ENCODE peak calls at places on chromosomes 2 and 18, in eight cellular contexts. One of them, this sample, is unnamed. For H3K36me3, the result is how much of the 10 kb centered on the place peaks cover.

GRCh38 chr2:197163755-197164753 is 146.5 kb downstream of the ANKRD44 start:
- DNase-seq in Peyer's patch: no peak
- DNase-seq in naive thymus-derived CD4-positive, alpha-beta T cell: no peak
- DNase-seq in HepG2: no peak
- DNase-seq in bronchial epithelial cell: no peak
- DNase-seq in OCI-LY7: no peak
- DNase-seq in GM23338: peak
- DNase-seq in pancreas: no peak
- DNase-seq in this sample: peak

GRCh38 chr2:120866071-120866470 is 130.4 kb downstream of the GLI2 start:
- DNase-seq in bronchial epithelial cell: no peak
- DNase-seq in naive thymus-derived CD4-positive, alpha-beta T cell: no peak
- DNase-seq in pancreas: no peak
- DNase-seq in OCI-LY7: no peak
- DNase-seq in GM23338: no peak
- DNase-seq in HepG2: no peak
- DNase-seq in Peyer's patch: no peak
- DNase-seq in this sample: no peak

GRCh38 chr2:44952143-44952805 is 10.8 kb downstream of the SIX3 start:
- DNase-seq in Peyer's patch: no peak
- DNase-seq in pancreas: peak
- DNase-seq in HepG2: peak
- DNase-seq in naive thymus-derived CD4-positive, alpha-beta T cell: no peak
- DNase-seq in OCI-LY7: peak
- DNase-seq in bronchial epithelial cell: peak
- DNase-seq in GM23338: peak
- DNase-seq in this sample: peak

GRCh38 chr2:40367652-40368051 is 84.2 kb downstream of the SLC8A1 start:
- DNase-seq in OCI-LY7: no peak
- DNase-seq in HepG2: no peak
- DNase-seq in pancreas: no peak
- DNase-seq in naive thymus-derived CD4-positive, alpha-beta T cell: no peak
- DNase-seq in Peyer's patch: no peak
- DNase-seq in GM23338: no peak
- DNase-seq in bronchial epithelial cell: peak
- DNase-seq in this sample: no peak

GRCh38 chr2:11006191-11006590 is 94.5 kb downstream of the KCNF1 start:
- DNase-seq in naive thymus-derived CD4-positive, alpha-beta T cell: no peak
- DNase-seq in bronchial epithelial cell: no peak
- DNase-seq in Peyer's patch: no peak
- DNase-seq in HepG2: no peak
- DNase-seq in pancreas: no peak
- DNase-seq in GM23338: no peak
- DNase-seq in OCI-LY7: no peak
- DNase-seq in this sample: no peak

GRCh38 chr18:22223961-22224322 is 54.6 kb downstream of the GATA6 start:
- DNase-seq in Peyer's patch: no peak
- DNase-seq in OCI-LY7: no peak
- DNase-seq in pancreas: no peak
- DNase-seq in HepG2: no peak
- DNase-seq in bronchial epithelial cell: no peak
- DNase-seq in naive thymus-derived CD4-positive, alpha-beta T cell: no peak
- DNase-seq in GM23338: no peak
- DNase-seq in this sample: no peak

GRCh38 chr2:45212953-45213635 is 203.8 kb upstream of the SIX2 start:
- DNase-seq in pancreas: no peak
- DNase-seq in naive thymus-derived CD4-positive, alpha-beta T cell: no peak
- DNase-seq in GM23338: no peak
- DNase-seq in bronchial epithelial cell: no peak
- DNase-seq in OCI-LY7: no peak
- DNase-seq in HepG2: no peak
- DNase-seq in Peyer's patch: no peak
- DNase-seq in this sample: no peak

GRCh38 chr18:79169958-79170555 is 100.9 kb downstream of the ATP9B start:
- DNase-seq in GM23338: no peak
- DNase-seq in naive thymus-derived CD4-positive, alpha-beta T cell: no peak
- DNase-seq in OCI-LY7: no peak
- DNase-seq in bronchial epithelial cell: peak
- DNase-seq in HepG2: peak
- DNase-seq in pancreas: no peak
- DNase-seq in Peyer's patch: no peak
- DNase-seq in this sample: no peak

GRCh38 chr2:237201461-237202287 is 116.0 kb downstream of the COPS8 start:
- DNase-seq in bronchial epithelial cell: no peak
- DNase-seq in OCI-LY7: no peak
- DNase-seq in naive thymus-derived CD4-positive, alpha-beta T cell: no peak
- DNase-seq in Peyer's patch: no peak
- DNase-seq in pancreas: no peak
- DNase-seq in HepG2: peak
- DNase-seq in GM23338: no peak
- DNase-seq in this sample: no peak

GRCh38 chr2:18611604-18612003 is 22.2 kb upstream of the NT5C1B start:
- DNase-seq in pancreas: no peak
- DNase-seq in Peyer's patch: no peak
- DNase-seq in bronchial epithelial cell: no peak
- DNase-seq in HepG2: no peak
- DNase-seq in naive thymus-derived CD4-positive, alpha-beta T cell: no peak
- DNase-seq in GM23338: no peak
- DNase-seq in OCI-LY7: no peak
- DNase-seq in this sample: peak

GRCh38 chr18:44556296-44556695 is 124.4 kb upstream of the SETBP1 start:
- DNase-seq in bronchial epithelial cell: no peak
- DNase-seq in HepG2: no peak
- DNase-seq in pancreas: no peak
- DNase-seq in OCI-LY7: no peak
- DNase-seq in naive thymus-derived CD4-positive, alpha-beta T cell: no peak
- DNase-seq in Peyer's patch: no peak
- DNase-seq in GM23338: no peak
- DNase-seq in this sample: no peak

GRCh38 chr18:74141638-74142037 is 6.0 kb downstream of the FBXO15 start:
- DNase-seq in Peyer's patch: no peak
- DNase-seq in bronchial epithelial cell: peak
- DNase-seq in naive thymus-derived CD4-positive, alpha-beta T cell: no peak
- DNase-seq in OCI-LY7: no peak
- DNase-seq in pancreas: no peak
- DNase-seq in GM23338: no peak
- DNase-seq in HepG2: no peak
- DNase-seq in this sample: no peak

DNA sequence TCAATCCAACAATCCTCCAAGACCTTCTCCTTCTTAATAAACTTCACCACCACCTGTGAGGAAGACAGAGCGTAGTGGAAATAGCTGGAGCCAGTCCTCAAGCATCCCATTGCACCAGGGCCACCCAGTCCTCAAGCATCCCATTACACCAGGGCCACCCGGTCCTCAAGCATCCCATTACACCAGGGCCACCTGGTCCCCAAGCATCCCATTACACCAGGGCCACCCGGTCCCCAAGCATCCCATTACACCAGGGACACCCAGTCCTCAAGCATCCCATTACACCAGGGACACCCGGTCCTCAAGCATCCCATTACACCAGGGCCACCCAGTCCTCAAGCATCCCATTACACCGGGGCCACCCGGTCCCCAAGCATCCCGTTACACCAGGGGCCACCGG is 13.3 kb upstream of the MTERF4 start:
- DNase-seq in Peyer's patch: no peak
- DNase-seq in naive thymus-derived CD4-positive, alpha-beta T cell: no peak
- DNase-seq in OCI-LY7: no peak
- DNase-seq in pancreas: no peak
- DNase-seq in GM23338: no peak
- DNase-seq in bronchial epithelial cell: no peak
- DNase-seq in HepG2: no peak
- DNase-seq in this sample: no peak
- H3K36me3 ChIP-seq in Peyer's patch: under half
- H3K36me3 ChIP-seq in naive thymus-derived CD4-positive, alpha-beta T cell: under half
- H3K36me3 ChIP-seq in OCI-LY7: under half
- H3K36me3 ChIP-seq in pancreas: under half
- H3K36me3 ChIP-seq in GM23338: under half
- H3K36me3 ChIP-seq in bronchial epithelial cell: under half
- H3K36me3 ChIP-seq in HepG2: under half
- H3K36me3 ChIP-seq in this sample: under half

GRCh38 chr18:47108373-47108772 is 41.9 kb downstream of the HDHD2 start:
- DNase-seq in OCI-LY7: no peak
- DNase-seq in bronchial epithelial cell: no peak
- DNase-seq in HepG2: no peak
- DNase-seq in naive thymus-derived CD4-positive, alpha-beta T cell: no peak
- DNase-seq in Peyer's patch: no peak
- DNase-seq in pancreas: no peak
- DNase-seq in GM23338: no peak
- DNase-seq in this sample: no peak

GRCh38 chr18:47109049-47109448 is 41.3 kb downstream of the HDHD2 start:
- DNase-seq in Peyer's patch: no peak
- DNase-seq in HepG2: no peak
- DNase-seq in OCI-LY7: no peak
- DNase-seq in GM23338: peak
- DNase-seq in naive thymus-derived CD4-positive, alpha-beta T cell: no peak
- DNase-seq in bronchial epithelial cell: no peak
- DNase-seq in pancreas: no peak
- DNase-seq in this sample: peak

GRCh38 chr18:47110875-47111274 is 39.4 kb downstream of the HDHD2 start:
- DNase-seq in HepG2: no peak
- DNase-seq in pancreas: no peak
- DNase-seq in Peyer's patch: no peak
- DNase-seq in bronchial epithelial cell: no peak
- DNase-seq in GM23338: no peak
- DNase-seq in naive thymus-derived CD4-positive, alpha-beta T cell: no peak
- DNase-seq in OCI-LY7: no peak
- DNase-seq in this sample: no peak

GRCh38 chr18:47113796-47114540 is 36.3 kb downstream of the HDHD2 start:
- DNase-seq in OCI-LY7: no peak
- DNase-seq in pancreas: no peak
- DNase-seq in GM23338: peak
- DNase-seq in naive thymus-derived CD4-positive, alpha-beta T cell: no peak
- DNase-seq in HepG2: no peak
- DNase-seq in bronchial epithelial cell: no peak
- DNase-seq in Peyer's patch: no peak
- DNase-seq in this sample: no peak

GRCh38 chr18:47109720-47110119 is 40.6 kb downstream of the HDHD2 start:
- DNase-seq in HepG2: no peak
- DNase-seq in bronchial epithelial cell: no peak
- DNase-seq in OCI-LY7: no peak
- DNase-seq in GM23338: no peak
- DNase-seq in Peyer's patch: no peak
- DNase-seq in naive thymus-derived CD4-positive, alpha-beta T cell: no peak
- DNase-seq in pancreas: no peak
- DNase-seq in this sample: no peak
- H3K36me3 ChIP-seq in HepG2: half or more
- H3K36me3 ChIP-seq in bronchial epithelial cell: under half
- H3K36me3 ChIP-seq in OCI-LY7: under half
- H3K36me3 ChIP-seq in GM23338: under half
- H3K36me3 ChIP-seq in Peyer's patch: under half
- H3K36me3 ChIP-seq in naive thymus-derived CD4-positive, alpha-beta T cell: half or more
- H3K36me3 ChIP-seq in pancreas: under half
- H3K36me3 ChIP-seq in this sample: half or more

GRCh38 chr2:61282104-61282590 is 120.2 kb downstream of the C2orf74 start:
- DNase-seq in naive thymus-derived CD4-positive, alpha-beta T cell: no peak
- DNase-seq in pancreas: no peak
- DNase-seq in bronchial epithelial cell: no peak
- DNase-seq in OCI-LY7: no peak
- DNase-seq in HepG2: no peak
- DNase-seq in Peyer's patch: no peak
- DNase-seq in GM23338: no peak
- DNase-seq in this sample: no peak
- H3K36me3 ChIP-seq in naive thymus-derived CD4-positive, alpha-beta T cell: under half
- H3K36me3 ChIP-seq in pancreas: under half
- H3K36me3 ChIP-seq in bronchial epithelial cell: under half
- H3K36me3 ChIP-seq in OCI-LY7: half or more
- H3K36me3 ChIP-seq in HepG2: half or more
- H3K36me3 ChIP-seq in Peyer's patch: under half
- H3K36me3 ChIP-seq in GM23338: under half
- H3K36me3 ChIP-seq in this sample: under half

GRCh38 chr2:1655461-1655860 is 88.9 kb downstream of the PXDN start:
- DNase-seq in Peyer's patch: no peak
- DNase-seq in HepG2: no peak
- DNase-seq in OCI-LY7: no peak
- DNase-seq in naive thymus-derived CD4-positive, alpha-beta T cell: no peak
- DNase-seq in bronchial epithelial cell: no peak
- DNase-seq in GM23338: no peak
- DNase-seq in pancreas: no peak
- DNase-seq in this sample: no peak
- H3K36me3 ChIP-seq in Peyer's patch: under half
- H3K36me3 ChIP-seq in HepG2: under half
- H3K36me3 ChIP-seq in OCI-LY7: under half
- H3K36me3 ChIP-seq in naive thymus-derived CD4-positive, alpha-beta T cell: under half
- H3K36me3 ChIP-seq in bronchial epithelial cell: under half
- H3K36me3 ChIP-seq in GM23338: under half
- H3K36me3 ChIP-seq in pancreas: under half
- H3K36me3 ChIP-seq in this sample: under half

GRCh38 chr18:31148580-31148979 is 14.1 kb downstream of the DSC1 start:
- DNase-seq in HepG2: no peak
- DNase-seq in bronchial epithelial cell: no peak
- DNase-seq in pancreas: no peak
- DNase-seq in GM23338: no peak
- DNase-seq in OCI-LY7: no peak
- DNase-seq in naive thymus-derived CD4-positive, alpha-beta T cell: no peak
- DNase-seq in Peyer's patch: no peak
- DNase-seq in this sample: no peak
- H3K36me3 ChIP-seq in HepG2: under half
- H3K36me3 ChIP-seq in bronchial epithelial cell: under half
- H3K36me3 ChIP-seq in pancreas: under half
- H3K36me3 ChIP-seq in GM23338: under half
- H3K36me3 ChIP-seq in OCI-LY7: under half
- H3K36me3 ChIP-seq in naive thymus-derived CD4-positive, alpha-beta T cell: under half
- H3K36me3 ChIP-seq in Peyer's patch: under half
- H3K36me3 ChIP-seq in this sample: under half

This sample was measured in upper lobe of left lung.